ENCODE peak calls at places on chromosomes 16 and 17, in seven cellular contexts. O is effector memory CD8-positive, alpha-beta T cell; R is stimulated activated CD4-positive, alpha-beta T cell treated with anti-CD3 and anti-CD28 coated beads, Interleukin-12 subunit alpha, Interleukin-12 subunit beta, amount 100 ng/mL, for 24 hours; J is NAMALWA; Z is T1000; S is EL; M is stimulated activated naive CD8-positive, alpha-beta T cell treated with anti-CD3 and anti-CD28 coated beads, Interleukin-15, amount 100 ng/mL, for 72 hours. F is an unnamed sample.

GRCh38 chr17:40646791-40647548 is 648 bp downstream of the SMARCE1 start:
- DNase-seq in O (no peak), R (no peak), J (peak), Z (no peak), S (peak), M (no peak), F (no peak)

GRCh38 chr16:88077328-88078108 is 126.3 kb downstream of the BANP start:
- DNase-seq in O (no peak), R (no peak), J (no peak), Z (no peak), S (no peak), M (no peak), F (no peak)

GRCh38 chr16:85720319-85720637 is 30.6 kb downstream of the C16orf74 start:
- DNase-seq in O (no peak), R (no peak), J (no peak), Z (no peak), S (peak), M (no peak), F (no peak)

GRCh38 chr16:52494621-52495020 is 52.3 kb downstream of the TOX3 start:
- DNase-seq in O (no peak), R (no peak), J (no peak), Z (no peak), S (no peak), M (no peak), F (no peak)

GRCh38 chr17:3003401-3004149 is 59.8 kb downstream of the OR1D5 start:
- DNase-seq in O (no peak), R (no peak), J (peak), Z (no peak), S (no peak), M (no peak), F (no peak)

GRCh38 chr17:73787036-73787720 is 142.9 kb upstream of the SDK2 start:
- DNase-seq in O (no peak), R (no peak), J (no peak), Z (no peak), S (no peak), M (no peak), F (no peak)

GRCh38 chr16:49788505-49788904 is 67.4 kb downstream of the ZNF423 start:
- DNase-seq in O (no peak), R (no peak), J (no peak), Z (no peak), S (no peak), M (no peak), F (no peak)

GRCh38 chr17:2571523-2572303 is 21.7 kb upstream of the PAFAH1B1 start:
- DNase-seq in O (no peak), R (no peak), J (peak), Z (no peak), S (no peak), M (no peak), F (no peak)

F was measured in activated CD4-positive, alpha-beta T cell treated with anti-CD3 and anti-CD28 coated beads for 24 hours.